ENCODE peak calls at places on chromosomes 3 and 15, in nine cellular contexts. W is NCI-H1092 treated with DMSO at 0.1 percent for 48 hours; Z is astrocyte of the spinal cord; N is activated CD4-positive, alpha-beta T cell treated with anti-CD3 and anti-CD28 coated beads, Interleukin-2, amount 50 U/mL, for 1 hour; O is fibroblast of the conjunctiva; G is ureter; P is HCEC 1CT; C is stimulated activated CD4-positive, alpha-beta T cell treated with anti-CD3 and anti-CD28 coated beads, Interleukin-12 subunit alpha, Interleukin-12 subunit beta, amount 100 ng/mL, for 4 hours; D is activated naive CD8-positive, alpha-beta T cell treated with anti-CD3 and anti-CD28 coated beads for 36 hours. B is an unnamed sample.

GRCh38 chr15:56973463-56973862 is 55.0 kb downstream of the TCF12 start:
- DNase-seq in W (no peak), Z (no peak), N (no peak), O (no peak), G (no peak), P (no peak), C (no peak), D (no peak), B (no peak)

GRCh38 chr15:67413770-67414429 is 107.0 kb upstream of the C15orf61 start:
- DNase-seq in W (no peak), Z (peak; percentile 75), N (no peak), O (no peak), G (no peak), P (peak; percentile 42), C (no peak), D (no peak), B (no peak)

GRCh38 chr3:184604956-184605290 is 43.3 kb downstream of the EPHB3 start:
- DNase-seq in W (no peak), Z (no peak), N (no peak), O (no peak), G (no peak), P (no peak), C (no peak), D (no peak), B (no peak)

GRCh38 chr3:123637841-123638240 is 53.0 kb upstream of the HACD2 start:
- DNase-seq in W (no peak), Z (no peak), N (no peak), O (no peak), G (no peak), P (no peak), C (no peak), D (no peak), B (no peak)

GRCh38 chr3:38011111-38011510 is 18.3 kb downstream of the PLCD1 start:
- DNase-seq in W (no peak), Z (no peak), N (no peak), O (no peak), G (no peak), P (no peak), C (no peak), D (no peak), B (no peak)

GRCh38 chr3:152471814-152472605 is 203.3 kb downstream of the MBNL1 start:
- DNase-seq in W (peak; percentile 54), Z (peak; percentile 63), N (peak; percentile 70), O (peak; percentile 40), G (peak; percentile 71), P (peak; percentile 57), C (peak; percentile 60), D (peak; percentile 54), B (peak; percentile 65)

GRCh38 chr3:63519426-63519825 is 133.0 kb upstream of the SNTN start:
- DNase-seq in W (no peak), Z (peak; percentile 5), N (no peak), O (no peak), G (no peak), P (peak; percentile 41), C (no peak), D (no peak), B (no peak)

GRCh38 chr15:46126581-46126980 is 491.8 kb downstream of the SQOR start:
- DNase-seq in W (no peak), Z (no peak), N (no peak), O (no peak), G (no peak), P (no peak), C (no peak), D (no peak), B (no peak)

GRCh38 chr3:194879126-194879887 is 193.6 kb downstream of the FAM43A start:
- DNase-seq in W (no peak), Z (no peak), N (no peak), O (no peak), G (peak; percentile 38), P (no peak), C (no peak), D (no peak), B (no peak)

GRCh38 chr3:25719321-25719720 is 54.6 kb upstream of the TOP2B start:
- DNase-seq in W (no peak), Z (no peak), N (no peak), O (no peak), G (no peak), P (no peak), C (no peak), D (no peak), B (no peak)

GRCh38 chr3:158532099-158532734 is 38.8 kb upstream of the MLF1 start:
- DNase-seq in W (peak; percentile 28), Z (peak; percentile 56), N (no peak), O (peak; percentile 63), G (no peak), P (peak; percentile 53), C (no peak), D (no peak), B (no peak)

GRCh38 chr15:59399465-59400102 is 26.9 kb upstream of the MYO1E start:
- DNase-seq in W (no peak), Z (no peak), N (no peak), O (no peak), G (no peak), P (no peak), C (no peak), D (no peak), B (no peak)

GRCh38 chr15:62533687-62534086 is 368.6 kb upstream of the C2CD4B start:
- DNase-seq in W (no peak), Z (no peak), N (no peak), O (no peak), G (no peak), P (no peak), C (no peak), D (no peak), B (no peak)

GRCh38 chr15:99226802-99227201 is 22.6 kb downstream of the TTC23 start:
- DNase-seq in W (no peak), Z (no peak), N (no peak), O (no peak), G (no peak), P (no peak), C (no peak), D (no peak), B (no peak)

GRCh38 chr15:67173015-67173414 is 81.4 kb downstream of the AAGAB start:
- DNase-seq in W (no peak), Z (no peak), N (no peak), O (no peak), G (no peak), P (no peak), C (no peak), D (no peak), B (no peak)

GRCh38 chr3:169041677-169042171 is 621.8 kb downstream of the MECOM start:
- DNase-seq in W (peak; percentile 50), Z (peak; percentile 80), N (no peak), O (peak; percentile 55), G (no peak), P (peak; percentile 82), C (no peak), D (no peak), B (no peak)

GRCh38 chr3:127349501-127350171 is 61.8 kb upstream of the PRR20G start:
- DNase-seq in W (no peak), Z (no peak), N (no peak), O (no peak), G (peak; percentile 26), P (no peak), C (no peak), D (no peak), B (no peak)

GRCh38 chr3:195609229-195609628 is 25.5 kb upstream of the APOD start:
- DNase-seq in W (no peak), Z (no peak), N (no peak), O (no peak), G (peak; percentile 17), P (no peak), C (no peak), D (no peak), B (no peak)

GRCh38 chr3:43621406-43621973 is 321 bp downstream of the ANO10 start:
- DNase-seq in W (no peak), Z (no peak), N (no peak), O (no peak), G (no peak), P (no peak), C (no peak), D (no peak), B (peak; percentile 20)

GRCh38 chr3:20310629-20311028 is 124.6 kb upstream of the SGO1 start:
- DNase-seq in W (no peak), Z (no peak), N (no peak), O (no peak), G (no peak), P (no peak), C (no peak), D (no peak), B (no peak)

GRCh38 chr15:45457641-45458539 is 64.7 kb downstream of the SLC30A4 start:
- DNase-seq in W (peak; percentile 83), Z (peak; percentile 82), N (peak; percentile 67), O (peak; percentile 65), G (peak; percentile 83), P (peak; percentile 57), C (peak; percentile 59), D (peak; percentile 62), B (peak; percentile 89)

GRCh38 chr3:146818866-146819265 is 213.7 kb upstream of the PLSCR5 start:
- DNase-seq in W (no peak), Z (no peak), N (no peak), O (no peak), G (no peak), P (no peak), C (no peak), D (no peak), B (no peak)

GRCh38 chr3:146250449-146251382 is at the start of gene PLSCR4:
- DNase-seq in W (peak; percentile 1), Z (peak; percentile 83), N (no peak), O (peak; percentile 74), G (peak; percentile 82), P (peak; percentile 75), C (no peak), D (peak; percentile 18), B (no peak)

GRCh38 chr3:10518506-10519150 is 13.2 kb upstream of the ATP2B2 start:
- DNase-seq in W (no peak), Z (peak; percentile 89), N (no peak), O (no peak), G (no peak), P (peak; percentile 38), C (no peak), D (no peak), B (no peak)

GRCh38 chr3:194855025-194855391 is 169.3 kb downstream of the FAM43A start:
- DNase-seq in W (no peak), Z (no peak), N (no peak), O (no peak), G (no peak), P (no peak), C (no peak), D (no peak), B (no peak)

GRCh38 chr3:25780618-25781017 is 2.6 kb downstream of the NGLY1 start:
- DNase-seq in W (no peak), Z (no peak), N (no peak), O (no peak), G (no peak), P (no peak), C (no peak), D (no peak), B (no peak)

GRCh38 chr15:48001393-48002059 is 119.3 kb upstream of the SLC24A5 start:
- DNase-seq in W (no peak), Z (no peak), N (no peak), O (no peak), G (no peak), P (no peak), C (no peak), D (no peak), B (no peak)

GRCh38 chr3:111714305-111714704 is 119.2 kb upstream of the ZBED2 start:
- DNase-seq in W (no peak), Z (peak; percentile 48), N (no peak), O (no peak), G (no peak), P (peak; percentile 22), C (no peak), D (no peak), B (no peak)

GRCh38 chr3:9347887-9348286 is 15.0 kb upstream of the THUMPD3 start:
- DNase-seq in W (no peak), Z (peak; percentile 61), N (no peak), O (no peak), G (no peak), P (peak; percentile 64), C (no peak), D (no peak), B (no peak)

GRCh38 chr3:535566-536416 is 339.2 kb downstream of the CHL1 start:
- DNase-seq in W (peak; percentile 23), Z (peak; percentile 14), N (no peak), O (peak; percentile 27), G (no peak), P (no peak), C (no peak), D (peak; percentile 3), B (no peak)

GRCh38 chr3:57048728-57049127 is 11.7 kb upstream of the SPATA12 start:
- DNase-seq in W (no peak), Z (no peak), N (no peak), O (no peak), G (peak; percentile 54), P (no peak), C (no peak), D (no peak), B (no peak)